ENCODE peak calls at places on chromosomes 4 and X, in ten cellular contexts. S is suprapubic skin, Y is body of pancreas, F is lower leg skin, P is endothelial cell of umbilical vein, A is tibial nerve, D is adrenal gland, N is HCT116, X is transverse colon, L is GM12891. E is an unnamed sample.

GRCh38 chr4:77190053-77190452 is 33.0 kb downstream of the CCNG2 start:
- DNase-seq in L (no peak), A (no peak), N (no peak), P (no peak), X (no peak), D (no peak), F (no peak), S (no peak), Y (no peak), E (no peak)

GRCh38 chr4:80171251-80171650 is 26.1 kb upstream of the PRDM8 start:
- DNase-seq in P (no peak), L (no peak), D (no peak), N (no peak), S (no peak), Y (no peak), A (no peak), X (no peak), F (no peak), E (no peak)

GRCh38 chr4:119536572-119537528 is 91.8 kb downstream of the PDE5A start:
- DNase-seq in Y (no peak), N (no peak), F (no peak), X (no peak), A (no peak), S (no peak), L (no peak), D (no peak), P (peak), E (no peak)

GRCh38 chr4:94892051-94892450 is 134.3 kb downstream of the BMPR1B start:
- DNase-seq in A (no peak), X (no peak), L (no peak), P (peak), S (no peak), N (no peak), Y (peak), D (no peak), F (no peak), E (no peak)

GRCh38 chr4:30754021-30754420 is 33.9 kb downstream of the PCDH7 start:
- DNase-seq in F (no peak), X (no peak), L (no peak), Y (no peak), A (no peak), S (no peak), P (peak), D (no peak), N (peak), E (no peak)

GRCh38 chr4:103400405-103400804 is 202.3 kb upstream of the CENPE start:
- DNase-seq in X (no peak), F (no peak), N (no peak), S (no peak), Y (no peak), A (no peak), L (no peak), D (no peak), P (no peak), E (peak)

GRCh38 chr4:87732033-87732770 is 67.2 kb upstream of the IBSP start:
- DNase-seq in Y (no peak), P (no peak), L (no peak), N (no peak), X (no peak), A (no peak), D (no peak), F (no peak), S (no peak), E (peak)

GRCh38 chr4:53601251-53601764 is 10.0 kb upstream of the LNX1 start:
- DNase-seq in P (peak), N (no peak), L (no peak), D (peak), Y (peak), F (no peak), A (peak), X (peak), S (no peak), E (peak)

GRCh38 chr4:141705747-141706377 is 69.5 kb downstream of the IL15 start:
- DNase-seq in S (no peak), N (no peak), A (no peak), F (no peak), L (no peak), X (no peak), D (no peak), P (no peak), Y (no peak), E (no peak)

GRCh38 chr4:54941994-54942552 is 183.3 kb downstream of the KDR start:
- DNase-seq in L (no peak), A (no peak), S (no peak), P (peak), D (no peak), X (no peak), Y (no peak), N (no peak), F (no peak), E (no peak)

GRCh38 chrX:19708683-19709082 is 178.7 kb downstream of the SH3KBP1 start:
- DNase-seq in Y (no peak), L (no peak), A (no peak), X (no peak), F (no peak), S (no peak), D (no peak), N (no peak), P (no peak), E (no peak)

GRCh38 chr4:98745372-98745771 is 87.0 kb upstream of the TSPAN5 start:
- DNase-seq in S (no peak), A (no peak), Y (no peak), L (no peak), X (peak), F (no peak), D (peak), N (no peak), P (no peak), E (peak)

GRCh38 chrX:117376460-117376859 is 740.1 kb downstream of the KLHL13 start:
- DNase-seq in N (peak), L (no peak), F (no peak), P (no peak), D (no peak), X (no peak), A (no peak), Y (no peak), S (no peak), E (peak)

GRCh38 chr4:80322716-80323115 is 12.8 kb upstream of the CFAP299 start:
- DNase-seq in Y (no peak), N (no peak), X (no peak), P (peak), L (no peak), A (no peak), S (no peak), D (no peak), F (no peak), E (peak)

GRCh38 chr4:98430708-98431403 is 169.7 kb downstream of the RAP1GDS1 start:
- DNase-seq in N (peak), X (no peak), Y (no peak), P (no peak), D (no peak), S (no peak), L (no peak), F (no peak), A (no peak), E (no peak)

GRCh38 chr4:169604131-169604900 is 8.1 kb downstream of the NEK1 start:
- DNase-seq in D (no peak), A (no peak), X (no peak), S (no peak), L (no peak), N (no peak), Y (no peak), P (peak), F (no peak), E (peak)

GRCh38 chrX:78011846-78012245 is 42.4 kb upstream of the PGAM4 start:
- DNase-seq in Y (no peak), D (no peak), F (no peak), X (no peak), N (no peak), P (no peak), L (no peak), A (no peak), S (no peak), E (no peak)

GRCh38 chrX:49041683-49042529 is 1.3 kb downstream of the TFE3 start:
- DNase-seq in F (no peak), L (no peak), D (no peak), N (no peak), S (no peak), Y (no peak), X (no peak), A (peak), P (peak), E (peak)

GRCh38 chr4:183348706-183349659 is 26.8 kb upstream of the CLDN24 start:
- DNase-seq in S (no peak), F (no peak), A (no peak), P (peak), N (no peak), D (no peak), Y (no peak), X (no peak), L (no peak), E (peak)

GRCh38 chr4:121373841-121374240 is 7.0 kb downstream of the QRFPR start:
- DNase-seq in X (no peak), F (no peak), N (no peak), A (no peak), P (no peak), D (no peak), Y (no peak), S (no peak), L (no peak), E (no peak)

GRCh38 chr4:111883557-111883999 is 261.7 kb upstream of the FAM241A start:
- DNase-seq in S (no peak), A (no peak), F (no peak), P (no peak), D (no peak), Y (no peak), N (no peak), L (no peak), X (no peak), E (no peak)

GRCh38 chrX:118552501-118552900 is 56.9 kb downstream of the DOCK11 start:
- DNase-seq in D (peak), A (peak), Y (no peak), F (peak), X (no peak), L (no peak), S (no peak), P (no peak), N (peak), E (peak)

GRCh38 chr4:130632731-130633604 is 1537.0 kb downstream of the C4orf33 start:
- DNase-seq in A (no peak), F (no peak), N (no peak), S (no peak), P (no peak), L (no peak), X (no peak), D (no peak), Y (no peak), E (no peak)

GRCh38 chrX:87299563-87300160 is 217.9 kb upstream of the KLHL4 start:
- DNase-seq in A (no peak), L (no peak), F (no peak), N (no peak), S (no peak), D (no peak), X (no peak), Y (no peak), P (peak), E (peak)

GRCh38 chr4:101597204-101597603 is 193.3 kb upstream of the BANK1 start:
- DNase-seq in X (no peak), D (no peak), L (no peak), F (no peak), N (no peak), P (no peak), S (no peak), Y (no peak), A (no peak), E (peak)

GRCh38 chr4:83516042-83516772 is 19.7 kb upstream of the GPAT3 start:
- DNase-seq in X (no peak), A (no peak), L (no peak), D (no peak), Y (no peak), S (no peak), N (no peak), F (no peak), P (peak), E (no peak)

GRCh38 chr4:78747328-78747946 is 28.7 kb upstream of the BMP2K start:
- DNase-seq in D (no peak), N (no peak), Y (no peak), X (no peak), L (no peak), A (no peak), P (peak), S (no peak), F (no peak), E (no peak)

GRCh38 chr4:2194556-2194955 is 47.4 kb downstream of the HAUS3 start:
- DNase-seq in Y (no peak), D (no peak), L (no peak), A (no peak), X (no peak), P (no peak), S (no peak), F (no peak), N (no peak), E (no peak)

GRCh38 chr4:143382539-143382938 is 45.9 kb downstream of the GAB1 start:
- DNase-seq in L (no peak), Y (no peak), P (peak), A (no peak), F (no peak), D (no peak), S (no peak), X (no peak), N (no peak), E (no peak)

GRCh38 chr4:111208970-111209369 is 586.1 kb upstream of the PITX2 start:
- DNase-seq in X (no peak), L (no peak), D (no peak), P (no peak), Y (no peak), A (no peak), F (no peak), S (no peak), N (no peak), E (no peak)

GRCh38 chr4:54231419-54232150 is 2.5 kb downstream of the PDGFRA start:
- DNase-seq in A (peak), Y (no peak), L (no peak), S (peak), P (no peak), X (no peak), N (no peak), F (peak), D (peak), E (no peak)

GRCh38 chr4:5979981-5980380 is 38.2 kb downstream of the C4orf50 start:
- DNase-seq in Y (no peak), F (no peak), D (no peak), S (peak), L (no peak), P (no peak), X (no peak), A (no peak), N (peak), E (peak)

GRCh38 chr4:13521047-13521446 is 23.3 kb downstream of the NKX3-2 start:
- DNase-seq in S (no peak), N (no peak), L (no peak), X (no peak), D (no peak), P (no peak), A (no peak), F (no peak), Y (no peak), E (no peak)

GRCh38 chrX:8668797-8669196 is 63.1 kb downstream of the ANOS1 start:
- DNase-seq in A (no peak), Y (no peak), F (no peak), N (no peak), D (no peak), X (no peak), S (no peak), P (peak), L (no peak), E (peak)

GRCh38 chr4:124152130-124152529 is 560.4 kb downstream of the ANKRD50 start:
- DNase-seq in A (no peak), N (no peak), D (no peak), P (no peak), F (no peak), S (no peak), L (no peak), Y (no peak), X (no peak), E (peak)

GRCh38 chr4:110107868-110108267 is 90.5 kb downstream of the ELOVL6 start:
- DNase-seq in S (no peak), X (no peak), Y (no peak), P (no peak), N (no peak), F (no peak), L (no peak), A (no peak), D (no peak), E (peak)

GRCh38 chr4:3205995-3206394 is 43.0 kb upstream of the MSANTD1 start:
- DNase-seq in S (no peak), F (no peak), Y (no peak), X (no peak), P (no peak), D (no peak), L (no peak), A (no peak), N (no peak), E (no peak)

GRCh38 chr4:3206439-3207100 is 42.4 kb upstream of the MSANTD1 start:
- DNase-seq in D (no peak), A (no peak), X (no peak), N (no peak), F (no peak), S (no peak), P (no peak), L (no peak), Y (no peak), E (no peak)

GRCh38 chr4:3201718-3202702 is 46.9 kb upstream of the MSANTD1 start:
- DNase-seq in D (no peak), P (no peak), S (peak), Y (peak), N (no peak), A (no peak), X (peak), F (no peak), L (peak), E (peak)

GRCh38 chr4:3202836-3203820 is 45.8 kb upstream of the MSANTD1 start:
- DNase-seq in A (no peak), X (no peak), D (no peak), S (peak), L (no peak), F (no peak), N (no peak), P (no peak), Y (peak), E (peak)

DNA sequence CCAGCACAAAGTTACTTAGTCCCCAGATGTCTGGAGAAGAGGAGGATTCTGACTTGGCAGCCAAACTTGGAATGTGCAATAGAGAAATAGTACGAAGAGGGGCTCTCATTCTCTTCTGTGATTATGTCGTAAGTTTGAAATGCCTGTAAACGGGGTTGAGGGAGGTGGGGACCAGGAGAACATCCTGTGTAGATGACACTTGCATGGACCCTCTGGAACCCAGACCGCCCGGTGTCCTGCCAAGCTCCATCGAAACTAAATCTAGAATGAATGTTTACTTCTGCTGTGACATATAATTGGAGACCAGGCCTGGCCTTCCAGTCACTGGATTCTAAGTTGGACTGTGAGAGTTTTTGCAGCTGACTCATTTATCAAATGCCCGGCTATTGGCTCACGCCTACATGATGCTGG is 44.9 kb upstream of the MSANTD1 start:
- DNase-seq in S (peak), Y (peak), D (no peak), X (peak), L (no peak), A (no peak), P (no peak), N (no peak), F (peak), E (no peak)
- TF ChIP-seq POLR2A in S (no peak), Y (no peak), D (no peak), X (no peak), L (no peak), A (no peak), P (no peak), N (no peak), F (no peak), E (no peak)

DNA sequence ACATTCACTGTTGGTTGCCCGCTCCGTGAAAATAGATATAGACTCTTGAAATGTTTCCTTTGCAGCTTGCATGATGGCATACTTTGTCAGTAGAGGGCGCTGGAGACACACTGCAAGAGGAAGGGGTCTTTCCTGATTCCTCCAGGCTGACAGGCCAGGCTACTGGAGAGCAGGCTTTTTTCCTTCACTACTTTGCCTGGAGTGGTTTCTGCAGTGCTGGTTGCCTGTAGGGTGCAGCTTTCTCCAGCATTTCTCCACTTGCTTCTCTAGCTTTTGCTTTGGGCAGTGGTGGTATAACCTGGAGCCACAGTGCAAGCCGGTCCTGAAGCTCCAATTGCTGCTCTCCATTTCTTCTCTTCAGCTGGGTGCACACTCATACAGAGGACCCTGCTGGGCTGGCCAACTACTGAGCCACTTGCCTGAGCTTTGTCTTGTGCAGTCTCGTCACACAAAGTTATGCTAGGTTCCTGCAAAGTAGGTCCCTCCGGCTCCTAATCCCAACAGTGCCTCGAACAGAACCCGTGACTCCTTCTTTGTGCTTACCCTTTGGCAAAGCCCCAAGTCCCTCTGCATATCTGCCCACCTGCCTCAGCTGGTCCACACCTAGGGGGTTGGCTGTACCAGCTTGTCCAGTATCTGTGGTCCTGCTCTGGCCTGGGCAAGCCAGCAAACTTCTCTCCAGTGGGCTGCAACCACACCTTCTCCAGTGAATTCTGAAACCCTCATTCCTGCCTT is 46.3 kb downstream of the RASSF6 start:
- DNase-seq in S (no peak), D (peak), X (peak), F (peak), A (peak), N (peak), Y (peak), P (peak), L (no peak), E (peak)
- TF ChIP-seq POLR2A in S (no peak), D (no peak), X (no peak), F (no peak), A (no peak), N (no peak), Y (no peak), P (no peak), L (no peak), E (no peak)

GRCh38 chr4:39032218-39033085 is at the start of gene TMEM156:
- DNase-seq in Y (no peak), S (no peak), P (peak), D (no peak), A (no peak), L (no peak), X (no peak), F (no peak), N (no peak), E (peak)

GRCh38 chr4:39039108-39039507 is 6.9 kb upstream of the TMEM156 start:
- DNase-seq in Y (no peak), N (no peak), F (no peak), A (no peak), S (no peak), P (no peak), D (no peak), L (no peak), X (no peak), E (no peak)

GRCh38 chr4:39036172-39036571 is 4.0 kb upstream of the TMEM156 start:
- DNase-seq in N (no peak), F (no peak), X (no peak), Y (no peak), P (peak), D (no peak), A (no peak), L (no peak), S (no peak), E (no peak)

GRCh38 chr4:39042365-39042764 is 10.2 kb upstream of the TMEM156 start:
- DNase-seq in F (no peak), S (no peak), D (no peak), A (no peak), Y (no peak), P (no peak), L (no peak), N (no peak), X (no peak), E (no peak)

GRCh38 chr4:39037491-39037825 is 5.2 kb upstream of the TMEM156 start:
- DNase-seq in Y (no peak), X (no peak), S (no peak), N (no peak), P (peak), A (no peak), L (no peak), D (no peak), F (no peak), E (no peak)
- TF ChIP-seq POLR2A in Y (no peak), X (no peak), S (no peak), N (no peak), P (no peak), A (no peak), L (no peak), D (no peak), F (no peak), E (no peak)

GRCh38 chr4:175034007-175034406 is 115.8 kb downstream of the ADAM29 start:
- DNase-seq in N (no peak), S (no peak), L (no peak), P (no peak), F (no peak), A (no peak), Y (no peak), D (no peak), X (no peak), E (no peak)

GRCh38 chr4:175034986-175035705 is 117.0 kb downstream of the ADAM29 start:
- DNase-seq in A (no peak), N (no peak), F (no peak), S (no peak), D (no peak), L (no peak), Y (no peak), X (no peak), P (no peak), E (no peak)

GRCh38 chr4:175033162-175033561 is 115.0 kb downstream of the ADAM29 start:
- DNase-seq in A (no peak), N (no peak), P (no peak), S (no peak), L (no peak), D (no peak), X (no peak), F (no peak), Y (no peak), E (no peak)

DNA sequence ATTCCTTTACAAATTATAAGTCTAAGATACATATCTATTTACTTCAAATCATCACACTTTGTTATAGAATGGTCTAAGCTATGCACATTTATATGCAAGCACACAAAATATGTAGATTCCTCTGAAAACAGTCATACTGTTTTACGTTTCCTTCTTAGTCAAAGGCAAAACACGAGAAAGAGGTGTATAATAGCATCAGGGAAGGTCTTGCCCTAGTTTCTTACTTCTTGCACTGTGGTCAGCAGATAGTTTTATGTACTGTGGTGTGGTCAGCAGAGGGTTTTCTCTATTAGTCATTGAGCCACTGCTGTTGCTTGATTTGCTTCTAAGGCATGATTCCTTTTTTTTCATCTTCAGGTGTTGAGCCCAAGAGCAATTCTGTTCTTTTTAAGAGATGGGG is 117.7 kb downstream of the ADAM29 start:
- DNase-seq in N (no peak), S (no peak), D (no peak), L (no peak), A (no peak), X (no peak), Y (no peak), F (no peak), P (no peak), E (no peak)
- TF ChIP-seq POLR2A in N (no peak), S (no peak), D (no peak), L (no peak), A (no peak), X (no peak), Y (no peak), F (no peak), P (no peak), E (no peak)